ENCODE peak calls at places on chromosomes 3 and 15, in five cellular contexts. Z is MM.1S; T is endodermal cell; X is effector memory CD4-positive, alpha-beta T cell; S is left ventricle myocardium inferior. E is an unnamed sample.
A peak's percentile ranks its signal among the peaks of the same experiment; 100 is the strongest.

GRCh38 chr15:74790080-74790916 is 8.4 kb downstream of the CSK start:
- DNase-seq in T (no peak), X (peak; percentile 40), Z (peak; percentile 38), S (peak; percentile 82), E (peak; percentile 59)

GRCh38 chr15:91182096-91182495 is 82.0 kb downstream of the SV2B start:
- DNase-seq in S (no peak), Z (peak; percentile 75), X (no peak), T (no peak), E (no peak)

GRCh38 chr3:46409735-46410489 is 2.9 kb downstream of the CCRL2 start:
- DNase-seq in X (no peak), Z (no peak), S (no peak), T (no peak), E (no peak)

GRCh38 chr15:23081271-23081670 is 41.9 kb upstream of the TUBGCP5 start:
- DNase-seq in X (no peak), T (no peak), Z (no peak), S (no peak), E (no peak)

GRCh38 chr3:177106594-177106993 is 90.7 kb downstream of the TBL1XR1 start:
- DNase-seq in S (no peak), T (no peak), Z (no peak), X (no peak), E (no peak)

GRCh38 chr3:63331520-63331919 is 53.4 kb downstream of the SYNPR start:
- DNase-seq in X (no peak), S (no peak), Z (peak; percentile 35), T (no peak), E (no peak)

GRCh38 chr15:27784107-27784506 is 315.0 kb downstream of the OCA2 start:
- DNase-seq in Z (no peak), S (no peak), X (no peak), T (no peak), E (no peak)

GRCh38 chr3:73805435-73805834 is 180.7 kb upstream of the PDZRN3 start:
- DNase-seq in Z (no peak), T (no peak), S (peak; percentile 54), X (no peak), E (no peak)

GRCh38 chr15:92892201-92892555 is 7.9 kb upstream of the CHD2 start:
- DNase-seq in S (no peak), X (no peak), T (no peak), Z (no peak), E (no peak)

GRCh38 chr3:83426311-83426710 is 1532.5 kb upstream of the CADM2 start:
- DNase-seq in Z (no peak), S (no peak), X (no peak), T (no peak), E (no peak)

GRCh38 chr3:197224034-197224444 is 74.4 kb downstream of the DLG1 start:
- DNase-seq in Z (peak; percentile 76), T (no peak), X (no peak), S (no peak), E (no peak)

GRCh38 chr3:197219627-197220026 is 78.8 kb downstream of the DLG1 start:
- DNase-seq in S (no peak), T (no peak), Z (no peak), X (no peak), E (no peak)

GRCh38 chr3:197226179-197226578 is 72.2 kb downstream of the DLG1 start:
- DNase-seq in S (no peak), T (no peak), X (no peak), Z (no peak), E (no peak)

GRCh38 chr3:197225579-197225978 is 72.8 kb downstream of the DLG1 start:
- DNase-seq in X (no peak), T (no peak), S (no peak), Z (no peak), E (no peak)

GRCh38 chr3:197222816-197223419 is 75.5 kb downstream of the DLG1 start:
- DNase-seq in Z (no peak), S (no peak), X (no peak), T (no peak), E (no peak)
- H3K27ac ChIP-seq in Z (no peak overlapping the region), S (peak overlapping the region; percentile 38), X (no peak overlapping the region), T (no peak overlapping the region), E (no peak overlapping the region)

GRCh38 chr15:25676070-25676469 is 187.1 kb downstream of the ATP10A start:
- DNase-seq in T (no peak), X (no peak), Z (no peak), S (no peak), E (no peak)
- H3K27ac ChIP-seq in T (no peak overlapping the region), X (no peak overlapping the region), Z (no peak overlapping the region), S (no peak overlapping the region), E (no peak overlapping the region)

GRCh38 chr3:55875137-55875536 is 388.0 kb upstream of the WNT5A start:
- DNase-seq in X (no peak), Z (no peak), S (no peak), T (no peak), E (no peak)

GRCh38 chr3:55870576-55870975 is 383.5 kb upstream of the WNT5A start:
- DNase-seq in T (no peak), Z (no peak), X (no peak), S (no peak), E (no peak)

GRCh38 chr3:55877703-55878102 is 390.6 kb upstream of the WNT5A start:
- DNase-seq in S (no peak), Z (no peak), T (no peak), X (no peak), E (no peak)

GRCh38 chr3:55868347-55868746 is 381.2 kb upstream of the WNT5A start:
- DNase-seq in T (peak; percentile 57), X (no peak), S (no peak), Z (no peak), E (peak; percentile 18)

DNA sequence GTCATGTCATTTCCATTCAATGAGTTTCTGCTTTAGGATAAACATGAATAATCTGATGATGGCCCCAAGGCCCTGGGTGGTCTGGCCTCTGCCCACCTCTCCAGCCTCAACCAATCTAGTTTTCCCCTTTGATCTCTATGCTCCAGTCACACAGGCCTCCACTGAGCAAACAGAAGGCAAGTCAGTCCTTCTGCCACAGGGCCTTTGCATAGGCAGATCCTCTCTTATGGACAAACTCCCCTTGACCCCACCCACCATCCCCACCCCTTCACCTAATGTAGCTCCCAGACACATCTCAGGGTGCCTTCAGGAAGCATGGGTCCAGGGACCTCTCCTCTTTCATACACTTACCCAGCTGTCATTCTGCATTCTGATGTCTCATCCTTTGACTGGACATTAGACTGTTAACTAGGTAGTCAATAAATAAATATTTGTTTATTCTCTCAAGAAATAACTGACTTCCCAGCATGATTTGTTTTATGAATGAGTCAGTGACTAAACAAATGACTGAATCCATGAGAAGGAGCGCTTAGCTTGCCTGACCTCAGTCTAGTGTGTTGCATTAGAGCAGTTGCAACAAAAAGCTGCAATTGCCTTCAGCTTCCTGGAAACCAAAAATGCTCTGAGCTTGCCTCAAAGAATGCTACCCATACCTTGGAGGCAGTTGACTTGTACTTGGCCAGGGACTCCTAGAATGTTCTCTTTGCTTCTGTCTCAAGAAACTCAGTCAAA is 386.6 kb upstream of the WNT5A start:
- DNase-seq in T (no peak), X (no peak), Z (no peak), S (no peak), E (no peak)
- H3K27ac ChIP-seq in T (no peak overlapping the region), X (no peak overlapping the region), Z (no peak overlapping the region), S (no peak overlapping the region), E (no peak overlapping the region)

GRCh38 chr15:83092309-83092976 is 15.0 kb upstream of the TM6SF1 start:
- DNase-seq in X (no peak), T (no peak), S (no peak), Z (no peak), E (no peak)
- H3K27ac ChIP-seq in X (no peak overlapping the region), T (no peak overlapping the region), S (peak overlapping the region; percentile 40), Z (no peak overlapping the region), E (peak overlapping the region; percentile 56)

E was measured in substantia nigra.